ENCODE peak calls at places on chromosomes 6 and 20, in four cellular contexts. Y is A549, E is ELF-1, V is HEK293T. Z is an unnamed sample.

GRCh38 chr6:131602913-131603312 is 25.1 kb downstream of the MED23 start:
- DNase-seq in E (no peak), V (no peak), Y (peak; percentile 33), Z (no peak)

GRCh38 chr20:37406010-37406998 is 60.4 kb downstream of the SRC start:
- DNase-seq in E (peak; percentile 67), Y (peak; percentile 66), V (peak; percentile 86), Z (no peak)

GRCh38 chr6:128605961-128606360 is 85.6 kb upstream of the PTPRK start:
- DNase-seq in V (no peak), Y (no peak), E (no peak), Z (no peak)

GRCh38 chr6:158756126-158756525 is 63.0 kb downstream of the EZR start:
- DNase-seq in E (no peak), V (no peak), Y (no peak), Z (peak; percentile 74)

GRCh38 chr6:115514656-115515055 is 546.0 kb downstream of the FRK start:
- DNase-seq in Y (no peak), E (no peak), V (no peak), Z (peak; percentile 57)

GRCh38 chr6:376823-377571 is 14.6 kb upstream of the IRF4 start:
- DNase-seq in V (no peak), Y (no peak), E (no peak), Z (no peak)

GRCh38 chr20:62962221-62962879 is 9.8 kb downstream of the SLC17A9 start:
- DNase-seq in V (no peak), E (no peak), Y (no peak), Z (no peak)

GRCh38 chr6:125078602-125079321 is 74.8 kb upstream of the TPD52L1 start:
- DNase-seq in Y (no peak), V (no peak), E (no peak), Z (no peak)

GRCh38 chr6:33314943-33315752 is 1.3 kb upstream of the TAPBP start:
- DNase-seq in E (peak; percentile 50), V (no peak), Y (peak; percentile 72), Z (peak; percentile 83)

GRCh38 chr6:127198549-127198948 is 68.1 kb upstream of the RNF146 start:
- DNase-seq in Y (no peak), V (no peak), E (no peak), Z (no peak)

GRCh38 chr20:6698056-6698455 is 69.4 kb upstream of the BMP2 start:
- DNase-seq in E (peak; percentile 64), V (no peak), Y (no peak), Z (peak; percentile 98)

GRCh38 chr6:169556758-169557505 is 144.9 kb downstream of the WDR27 start:
- DNase-seq in Y (no peak), E (no peak), V (no peak), Z (no peak)

GRCh38 chr6:24865161-24865560 is 66.4 kb upstream of the ARMH2 start:
- DNase-seq in E (no peak), V (no peak), Y (no peak), Z (no peak)

Z was measured in islet precursor cell.